ENCODE peak calls at places on chromosome X, in five cellular contexts. W, Q, J, N and F are unnamed samples.

GRCh38 chrX:152905081-152905420 is 7.2 kb downstream of the ZNF185 start:
- DNase-seq in W (no peak), Q (no peak), J (no peak), N (no peak), F (no peak)

GRCh38 chrX:102835504-102836146 is 101.4 kb upstream of the RAB40AL start:
- DNase-seq in W (peak; percentile 46), Q (no peak), J (no peak), N (no peak), F (no peak)

GRCh38 chrX:15744181-15744867 is 6.3 kb downstream of the CA5B start:
- DNase-seq in W (no peak), Q (no peak), J (no peak), N (no peak), F (no peak)

GRCh38 chrX:151516538-151517187 is 46.8 kb upstream of the PASD1 start:
- DNase-seq in W (peak; percentile 10), Q (no peak), J (no peak), N (no peak), F (no peak)

GRCh38 chrX:131987252-131987651 is 35.9 kb upstream of the STK26 start:
- DNase-seq in W (no peak), Q (no peak), J (no peak), N (peak; percentile 75), F (no peak)

GRCh38 chrX:48540015-48540350 is 469 bp downstream of the TBC1D25 start:
- DNase-seq in W (no peak), Q (no peak), J (no peak), N (peak; percentile 59), F (no peak)

GRCh38 chrX:19630228-19630627 is 114.9 kb upstream of the MAP3K15 start:
- DNase-seq in W (no peak), Q (no peak), J (no peak), N (no peak), F (no peak)

GRCh38 chrX:39532761-39533160 is 565.0 kb downstream of the BCOR start:
- DNase-seq in W (peak; percentile 48), Q (no peak), J (no peak), N (no peak), F (peak; percentile 45)

GRCh38 chrX:122770581-122770980 is 413.5 kb upstream of the GRIA3 start:
- DNase-seq in W (no peak), Q (no peak), J (no peak), N (no peak), F (no peak)

GRCh38 chrX:63754141-63754859 is 30.7 kb downstream of the ARHGEF9 start:
- DNase-seq in W (no peak), Q (peak; percentile 42), J (no peak), N (peak; percentile 36), F (peak; percentile 67)

GRCh38 chrX:72159769-72160168 is 21.8 kb upstream of the PIN4 start:
- DNase-seq in W (no peak), Q (no peak), J (no peak), N (no peak), F (no peak)

GRCh38 chrX:110409925-110410324 is 51.3 kb downstream of the RTL9 start:
- DNase-seq in W (no peak), Q (no peak), J (no peak), N (no peak), F (no peak)

GRCh38 chrX:44785652-44786051 is 58.2 kb upstream of the DUSP21 start:
- DNase-seq in W (no peak), Q (no peak), J (no peak), N (no peak), F (no peak)

GRCh38 chrX:66638591-66639500 is at the start of gene EDA2R:
- DNase-seq in W (peak; percentile 94), Q (no peak), J (no peak), N (peak; percentile 10), F (peak; percentile 8)

GRCh38 chrX:53239474-53239873 is 14.5 kb upstream of the KDM5C start:
- DNase-seq in W (peak; percentile 61), Q (no peak), J (no peak), N (no peak), F (no peak)